ENCODE peak calls at places on chromosome 5, in seven cellular contexts. D is KBM-7; T is NCI-H1105; I is DMS153; G is heart right ventricle; J is stimulated activated CD4-positive, alpha-beta T cell treated with anti-CD3 and anti-CD28 coated beads, TNF-alpha, amount 100 ng/mL, for 4 hours; S is HFFc6. Q is an unnamed sample.

GRCh38 chr5:144468542-144468941 is 297.9 kb downstream of the KCTD16 start:
- DNase-seq in G (no peak), D (no peak), J (no peak), I (peak), S (no peak), T (peak), Q (no peak)

GRCh38 chr5:112196574-112196973 is 222.5 kb downstream of the EPB41L4A start:
- DNase-seq in T (no peak), S (no peak), G (no peak), D (no peak), J (no peak), I (no peak), Q (no peak)

GRCh38 chr5:132752581-132753125 is 5.4 kb downstream of the CCNI2 start:
- DNase-seq in I (no peak), S (no peak), G (no peak), D (no peak), T (no peak), J (no peak), Q (peak)

GRCh38 chr5:66850354-66851075 is 254.3 kb downstream of the MAST4 start:
- DNase-seq in G (no peak), J (no peak), I (no peak), D (no peak), T (no peak), S (no peak), Q (no peak)

GRCh38 chr5:160287378-160288051 is 24.8 kb downstream of the CCNJL start:
- DNase-seq in G (peak), S (peak), I (no peak), D (no peak), T (peak), J (no peak), Q (no peak)

GRCh38 chr5:123037104-123037418 is 536 bp upstream of the PPIC start:
- DNase-seq in G (no peak), I (no peak), D (no peak), T (no peak), J (no peak), S (peak), Q (no peak)

GRCh38 chr5:121430538-121430937 is 421.1 kb upstream of the FTMT start:
- DNase-seq in T (peak), S (no peak), G (no peak), J (no peak), D (peak), I (no peak), Q (no peak)

GRCh38 chr5:10343486-10343885 is 10.0 kb upstream of the MARCHF6 start:
- DNase-seq in D (no peak), T (no peak), I (no peak), S (no peak), J (no peak), G (no peak), Q (no peak)

GRCh38 chr5:56094579-56095361 is 100.0 kb upstream of the IL6ST start:
- DNase-seq in T (no peak), I (no peak), S (no peak), J (peak), D (no peak), G (no peak), Q (no peak)

GRCh38 chr5:180873628-180874520 is 12.8 kb upstream of the ZFP62 start:
- DNase-seq in I (no peak), G (no peak), T (no peak), S (peak), D (peak), J (no peak), Q (peak)

GRCh38 chr5:137778772-137779564 is 24.8 kb upstream of the HNRNPA0 start:
- DNase-seq in S (no peak), J (no peak), G (no peak), T (no peak), I (no peak), D (peak), Q (peak)

GRCh38 chr5:170534177-170534576 is 30.4 kb downstream of the KCNIP1 start:
- DNase-seq in J (no peak), D (no peak), S (no peak), I (no peak), T (no peak), G (no peak), Q (no peak)

GRCh38 chr5:59328801-59329296 is 564.7 kb downstream of the PDE4D start:
- DNase-seq in S (no peak), G (no peak), J (no peak), I (no peak), T (peak), D (no peak), Q (no peak)

GRCh38 chr5:168324864-168325615 is 33.6 kb downstream of the WWC1 start:
- DNase-seq in D (no peak), I (no peak), S (no peak), G (no peak), T (no peak), J (no peak), Q (no peak)

GRCh38 chr5:121285861-121286527 is 565.7 kb upstream of the FTMT start:
- DNase-seq in I (no peak), J (no peak), D (no peak), S (no peak), G (no peak), T (no peak), Q (no peak)

GRCh38 chr5:124599048-124599973 is 147.1 kb downstream of the ZNF608 start:
- DNase-seq in T (no peak), I (peak), G (peak), D (peak), J (no peak), S (peak), Q (no peak)

Q was measured in osteoblast.